ENCODE peak calls at places on chromosomes 13 and 19, in four cellular contexts. One of them, this sample, is unnamed.

GRCh38 chr13:28373803-28374202 is 121.1 kb downstream of the FLT1 start:
- DNase-seq in HepG2: no peak
- DNase-seq in GM12878: no peak
- DNase-seq in K562: no peak
- DNase-seq in this sample: no peak

GRCh38 chr13:100596516-100596915 is 7.9 kb upstream of the GGACT start:
- DNase-seq in HepG2: no peak
- DNase-seq in GM12878: no peak
- DNase-seq in K562: no peak
- DNase-seq in this sample: no peak

GRCh38 chr13:33034061-33034460 is 17.8 kb downstream of the KL start:
- DNase-seq in K562: no peak
- DNase-seq in HepG2: no peak
- DNase-seq in GM12878: no peak
- DNase-seq in this sample: no peak

GRCh38 chr13:51246411-51247298 is 24.5 kb downstream of the FAM124A start:
- DNase-seq in K562: no peak
- DNase-seq in HepG2: no peak
- DNase-seq in GM12878: no peak
- DNase-seq in this sample: no peak

GRCh38 chr13:102724923-102725322 is 30.1 kb upstream of the METTL21C start:
- DNase-seq in K562: peak
- DNase-seq in GM12878: no peak
- DNase-seq in HepG2: peak
- DNase-seq in this sample: no peak

GRCh38 chr19:6126335-6126974 is 9.0 kb upstream of the ACSBG2 start:
- DNase-seq in K562: peak
- DNase-seq in GM12878: peak
- DNase-seq in HepG2: peak
- DNase-seq in this sample: no peak

GRCh38 chr13:22121340-22121739 is 450.5 kb downstream of the FGF9 start:
- DNase-seq in HepG2: no peak
- DNase-seq in K562: no peak
- DNase-seq in GM12878: peak
- DNase-seq in this sample: no peak

GRCh38 chr13:27922974-27923612 is 3.3 kb downstream of the PDX1 start:
- DNase-seq in HepG2: no peak
- DNase-seq in GM12878: no peak
- DNase-seq in K562: no peak
- DNase-seq in this sample: peak

GRCh38 chr19:33740811-33741396 is 55.8 kb upstream of the KCTD15 start:
- DNase-seq in GM12878: no peak
- DNase-seq in K562: peak
- DNase-seq in HepG2: peak
- DNase-seq in this sample: peak
- TF ChIP-seq CREM in GM12878: no peak
- TF ChIP-seq CREM in K562: no peak
- TF ChIP-seq CREM in HepG2: no peak
- TF ChIP-seq CREM in this sample: peak

DNA sequence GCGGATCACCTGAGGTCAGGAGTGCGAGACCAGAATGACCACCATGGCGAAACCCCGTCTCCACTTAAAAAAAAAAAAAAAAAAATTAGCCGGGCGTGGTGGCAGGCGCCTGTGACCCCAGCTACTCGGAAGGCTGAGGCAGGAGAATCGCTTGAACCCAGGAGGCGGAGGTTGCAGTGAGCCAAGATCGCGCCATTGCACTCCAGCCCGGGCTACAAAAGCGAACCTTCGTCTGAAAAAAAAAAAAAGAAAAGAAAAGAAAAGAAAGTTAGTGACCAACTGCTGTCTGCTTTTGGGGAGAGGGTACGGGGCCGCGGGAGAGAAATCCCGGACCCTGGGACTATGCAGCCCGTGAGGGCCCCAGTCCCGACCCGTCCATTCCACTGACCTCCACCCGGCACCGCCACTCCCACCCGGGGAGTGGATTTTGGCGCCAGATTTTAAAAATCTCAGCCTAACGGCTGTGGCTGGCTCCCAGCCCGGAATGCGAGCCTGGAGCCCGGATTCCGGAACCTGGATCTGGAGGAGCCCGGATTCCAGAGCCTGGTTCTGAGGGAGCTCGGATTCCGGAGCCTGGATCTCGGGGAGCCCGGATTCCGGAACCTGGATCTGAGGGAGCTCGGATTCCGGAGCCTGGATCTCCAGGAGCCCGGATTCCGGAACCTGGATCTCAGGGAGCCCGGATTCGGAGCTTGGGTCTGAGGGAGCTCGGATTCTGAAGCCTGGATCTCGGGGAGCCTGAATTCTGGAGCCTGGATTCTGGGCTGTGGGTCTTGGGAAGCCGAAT is 6.1 kb upstream of the LMNB2 start:
- DNase-seq in HepG2: peak
- DNase-seq in K562: no peak
- DNase-seq in GM12878: no peak
- DNase-seq in this sample: peak
- TF ChIP-seq CREM in HepG2: peak
- TF ChIP-seq CREM in K562: no peak
- TF ChIP-seq CREM in GM12878: no peak
- TF ChIP-seq CREM in this sample: peak

DNA sequence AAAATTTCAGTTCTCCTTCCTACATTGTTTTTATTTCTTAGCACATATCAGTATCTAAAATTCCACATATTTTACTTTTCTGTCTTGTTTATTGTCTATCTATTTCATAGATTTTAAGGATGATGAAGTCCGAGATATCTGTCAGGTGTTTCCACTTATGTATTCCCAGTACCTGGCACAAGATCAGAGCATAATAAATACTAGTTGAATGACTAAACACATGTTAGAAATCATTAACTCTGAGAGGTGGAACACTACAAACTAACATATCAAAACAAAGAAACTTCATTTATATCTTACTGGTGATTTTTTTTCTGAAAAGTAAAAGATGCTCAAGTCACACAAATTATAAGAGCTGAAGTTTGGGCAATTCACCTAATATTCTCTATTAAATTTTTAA is 1208.3 kb downstream of the PCDH9 start:
- DNase-seq in K562: no peak
- DNase-seq in HepG2: no peak
- DNase-seq in GM12878: no peak
- DNase-seq in this sample: no peak
- TF ChIP-seq CREM in K562: no peak
- TF ChIP-seq CREM in HepG2: no peak
- TF ChIP-seq CREM in GM12878: no peak
- TF ChIP-seq CREM in this sample: no peak

DNA sequence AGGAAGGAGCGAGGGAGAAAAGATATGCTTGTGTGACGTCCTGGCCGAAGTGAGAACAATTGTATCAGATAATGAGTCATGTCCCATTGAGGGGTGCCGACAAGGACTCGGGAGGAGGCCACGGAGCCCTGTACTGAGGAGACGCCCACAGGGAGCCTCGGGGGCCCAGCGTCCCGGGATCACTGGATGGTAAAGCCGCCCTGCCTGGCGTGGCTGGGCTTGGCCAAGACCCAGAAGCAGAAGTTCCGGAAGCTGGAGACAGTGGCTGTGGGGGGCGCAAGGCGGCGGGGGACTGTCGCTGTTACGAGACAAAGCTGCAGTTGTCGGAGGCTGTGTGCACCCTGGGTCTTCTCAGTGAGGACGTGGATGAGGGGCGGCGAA is 54.2 kb downstream of the MCF2L start:
- DNase-seq in HepG2: peak
- DNase-seq in K562: no peak
- DNase-seq in GM12878: no peak
- DNase-seq in this sample: no peak
- TF ChIP-seq CREM in HepG2: no peak
- TF ChIP-seq CREM in K562: no peak
- TF ChIP-seq CREM in GM12878: no peak
- TF ChIP-seq CREM in this sample: no peak

GRCh38 chr19:50514346-50515167 is 844 bp upstream of the ASPDH start:
- DNase-seq in K562: no peak
- DNase-seq in HepG2: no peak
- DNase-seq in GM12878: no peak
- DNase-seq in this sample: no peak

GRCh38 chr19:50515168-50515561 is 1.5 kb upstream of the ASPDH start:
- DNase-seq in HepG2: no peak
- DNase-seq in K562: no peak
- DNase-seq in GM12878: no peak
- DNase-seq in this sample: no peak

GRCh38 chr19:50512999-50513745 is 541 bp downstream of the ASPDH start:
- DNase-seq in GM12878: no peak
- DNase-seq in K562: no peak
- DNase-seq in HepG2: no peak
- DNase-seq in this sample: no peak

GRCh38 chr19:50512112-50512998 is 1.4 kb downstream of the ASPDH start:
- DNase-seq in K562: no peak
- DNase-seq in HepG2: no peak
- DNase-seq in GM12878: no peak
- DNase-seq in this sample: no peak

GRCh38 chr19:50513746-50514345 is at the start of gene ASPDH:
- DNase-seq in HepG2: no peak
- DNase-seq in GM12878: no peak
- DNase-seq in K562: no peak
- DNase-seq in this sample: no peak
- TF ChIP-seq CREM in HepG2: no peak
- TF ChIP-seq CREM in GM12878: no peak
- TF ChIP-seq CREM in K562: no peak
- TF ChIP-seq CREM in this sample: no peak

DNA sequence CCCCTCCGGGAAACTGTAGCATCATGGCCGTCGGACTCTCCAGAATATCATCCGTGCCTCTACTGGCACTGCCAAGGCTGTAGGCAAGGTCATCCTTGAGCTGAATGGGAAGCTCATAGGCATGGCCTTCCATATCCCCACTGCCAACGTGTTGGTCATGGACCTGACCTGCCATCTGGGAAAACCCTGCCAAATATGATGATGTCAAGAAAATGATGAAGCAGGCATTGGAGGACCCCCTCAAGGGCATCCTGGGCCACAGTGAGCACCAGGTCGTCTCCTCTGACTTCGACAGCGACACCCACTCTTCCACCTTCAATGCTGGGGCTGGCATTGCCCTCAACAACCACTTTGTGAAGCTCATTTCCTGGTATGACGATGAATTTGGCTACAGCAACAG is 41.9 kb upstream of the CALM3 start:
- DNase-seq in GM12878: no peak
- DNase-seq in HepG2: no peak
- DNase-seq in K562: no peak
- DNase-seq in this sample: no peak
- TF ChIP-seq CREM in GM12878: no peak
- TF ChIP-seq CREM in HepG2: no peak
- TF ChIP-seq CREM in K562: no peak
- TF ChIP-seq CREM in this sample: no peak

DNA sequence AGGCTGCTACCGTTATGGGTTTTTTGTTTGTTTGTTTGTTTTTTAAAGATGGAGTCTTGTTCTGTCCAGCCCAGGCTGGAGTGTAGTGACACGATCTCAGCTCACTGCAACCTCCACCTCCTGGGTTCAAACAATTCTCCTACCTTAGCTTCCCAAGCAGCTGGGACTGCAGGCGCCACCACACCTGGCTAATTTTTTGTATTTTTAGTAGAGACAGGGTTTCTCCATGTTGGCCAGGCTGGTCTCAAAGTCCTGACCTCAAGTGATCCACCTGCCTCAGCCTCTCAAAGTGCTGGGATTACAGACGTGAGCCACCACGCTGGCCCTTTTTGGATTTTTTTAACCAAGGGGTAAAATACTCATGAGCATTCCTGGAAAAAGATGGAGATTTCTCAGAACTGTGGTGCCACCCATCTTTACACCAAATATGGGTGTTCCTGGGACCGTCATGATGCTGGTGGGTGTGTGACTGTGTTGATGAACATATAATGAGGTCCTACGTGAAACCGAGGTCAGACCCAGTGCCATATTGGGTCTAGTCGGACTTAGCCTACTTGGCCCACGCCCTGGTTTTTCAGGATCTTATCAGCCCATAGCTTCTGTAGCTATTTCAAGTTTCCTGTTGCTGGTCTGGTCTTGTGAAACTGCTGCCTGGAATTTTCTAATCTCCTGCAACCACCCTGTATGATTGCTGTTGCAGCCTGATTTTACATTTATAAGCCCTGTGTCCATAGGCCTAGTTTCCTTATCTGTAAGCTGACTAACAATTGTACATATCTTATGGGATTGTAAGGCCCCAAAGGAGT is 6.2 kb downstream of the PPP1R15A start:
- DNase-seq in GM12878: no peak
- DNase-seq in HepG2: no peak
- DNase-seq in K562: peak
- DNase-seq in this sample: no peak
- TF ChIP-seq CREM in GM12878: no peak
- TF ChIP-seq CREM in HepG2: no peak
- TF ChIP-seq CREM in K562: peak
- TF ChIP-seq CREM in this sample: no peak

DNA sequence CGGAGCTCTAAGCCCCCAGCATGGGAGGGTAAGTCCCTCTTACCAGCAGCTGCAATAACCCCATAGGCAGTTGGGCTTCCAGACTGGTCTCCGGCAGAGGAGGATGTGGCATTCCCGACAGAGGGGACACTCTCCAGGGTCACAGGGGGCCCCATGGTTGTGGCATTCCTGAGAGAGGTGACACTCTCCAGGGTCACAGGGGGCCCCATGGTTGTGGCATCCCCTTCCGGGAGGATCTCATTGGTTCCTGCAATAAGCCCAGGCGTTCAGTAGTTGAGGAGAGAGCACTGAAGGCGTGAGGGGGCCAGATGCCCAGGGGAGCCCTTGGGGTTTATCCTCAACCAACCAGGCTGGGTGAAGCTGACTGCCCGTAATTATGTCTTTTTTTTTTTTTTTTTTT is 5.4 kb downstream of the CD320 start:
- DNase-seq in K562: no peak
- DNase-seq in HepG2: no peak
- DNase-seq in GM12878: no peak
- DNase-seq in this sample: peak
- TF ChIP-seq CREM in K562: no peak
- TF ChIP-seq CREM in HepG2: no peak
- TF ChIP-seq CREM in GM12878: no peak
- TF ChIP-seq CREM in this sample: no peak

DNA sequence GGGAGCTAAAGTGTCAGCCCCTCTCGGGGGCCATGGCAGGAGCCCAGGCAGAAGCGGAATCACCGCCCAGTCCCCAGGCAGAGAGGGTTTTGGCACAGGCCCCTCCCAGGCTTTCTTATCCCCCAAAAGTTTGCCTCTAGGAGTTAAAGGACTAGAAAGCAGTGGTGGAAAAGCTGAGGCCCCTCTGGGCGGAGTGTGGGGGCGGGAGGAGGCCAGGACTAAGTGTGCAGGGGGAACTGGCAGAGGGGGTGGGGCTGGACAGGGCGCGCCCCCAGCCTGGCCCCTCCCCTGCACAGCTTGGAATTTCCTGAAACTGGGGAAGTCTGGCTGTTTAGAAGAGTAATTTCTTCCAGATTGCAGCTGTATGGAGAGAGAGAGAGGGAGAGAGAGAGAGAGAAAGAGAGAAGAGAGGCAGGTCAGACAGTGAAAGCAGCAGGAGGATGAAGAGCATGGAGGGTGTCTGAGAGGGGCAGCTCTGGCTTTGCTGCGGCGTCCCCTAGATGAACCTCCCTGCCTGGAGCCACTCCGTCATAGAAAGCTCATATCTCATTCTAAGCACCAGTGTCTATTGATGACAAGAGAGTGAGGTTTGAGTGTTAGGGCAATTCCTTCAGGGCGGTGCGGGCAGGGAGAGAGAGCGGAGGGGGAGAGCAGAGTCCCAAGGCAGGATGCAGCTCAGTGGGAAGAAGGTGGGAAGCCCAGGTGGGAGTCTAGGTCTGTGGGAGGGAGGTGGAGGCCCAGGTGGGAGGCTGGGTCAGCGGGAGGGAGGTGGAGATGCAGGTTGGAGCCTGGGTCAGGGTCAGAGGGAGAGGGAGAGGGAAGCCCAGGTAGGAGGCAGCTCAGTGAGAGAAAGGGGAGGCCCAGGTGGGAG is at the start of gene CDC42EP5:
- DNase-seq in GM12878: no peak
- DNase-seq in HepG2: no peak
- DNase-seq in K562: peak
- DNase-seq in this sample: no peak
- TF ChIP-seq CREM in GM12878: no peak
- TF ChIP-seq CREM in HepG2: no peak
- TF ChIP-seq CREM in K562: peak
- TF ChIP-seq CREM in this sample: no peak

This sample was measured in WTC11.